ENCODE peak calls at places on chromosomes 6 and 20, in four cellular contexts. One of them, this sample, is unnamed.

GRCh38 chr20:9981834-9982233 is 53.0 kb upstream of the ANKEF1 start:
- DNase-seq in amniotic stem cell: no peak
- DNase-seq in stimulated activated CD4-positive, alpha-beta T cell treated with anti-CD3 and anti-CD28 coated beads, Interleukin-15, amount 100 ng/mL, for 1 hour: no peak
- DNase-seq in astrocyte of the spinal cord: no peak
- DNase-seq in this sample: no peak

GRCh38 chr20:10648651-10649050 is 25.1 kb downstream of the JAG1 start:
- DNase-seq in amniotic stem cell: peak
- DNase-seq in stimulated activated CD4-positive, alpha-beta T cell treated with anti-CD3 and anti-CD28 coated beads, Interleukin-15, amount 100 ng/mL, for 1 hour: no peak
- DNase-seq in astrocyte of the spinal cord: peak
- DNase-seq in this sample: no peak

GRCh38 chr6:80527552-80528052 is 421.1 kb downstream of the BCKDHB start:
- DNase-seq in amniotic stem cell: no peak
- DNase-seq in stimulated activated CD4-positive, alpha-beta T cell treated with anti-CD3 and anti-CD28 coated beads, Interleukin-15, amount 100 ng/mL, for 1 hour: no peak
- DNase-seq in astrocyte of the spinal cord: no peak
- DNase-seq in this sample: no peak

GRCh38 chr6:19210849-19211590 is 626.1 kb upstream of the ID4 start:
- DNase-seq in amniotic stem cell: no peak
- DNase-seq in stimulated activated CD4-positive, alpha-beta T cell treated with anti-CD3 and anti-CD28 coated beads, Interleukin-15, amount 100 ng/mL, for 1 hour: no peak
- DNase-seq in astrocyte of the spinal cord: no peak
- DNase-seq in this sample: no peak

GRCh38 chr6:87151786-87152527 is 3.4 kb upstream of the ZNF292 start:
- DNase-seq in amniotic stem cell: no peak
- DNase-seq in stimulated activated CD4-positive, alpha-beta T cell treated with anti-CD3 and anti-CD28 coated beads, Interleukin-15, amount 100 ng/mL, for 1 hour: peak
- DNase-seq in astrocyte of the spinal cord: peak
- DNase-seq in this sample: peak

GRCh38 chr20:33282991-33283555 is at the start of gene BPIFB1:
- DNase-seq in amniotic stem cell: no peak
- DNase-seq in stimulated activated CD4-positive, alpha-beta T cell treated with anti-CD3 and anti-CD28 coated beads, Interleukin-15, amount 100 ng/mL, for 1 hour: no peak
- DNase-seq in astrocyte of the spinal cord: no peak
- DNase-seq in this sample: no peak

GRCh38 chr20:1467355-1468116 is 887 bp upstream of the NSFL1C start:
- DNase-seq in amniotic stem cell: no peak
- DNase-seq in stimulated activated CD4-positive, alpha-beta T cell treated with anti-CD3 and anti-CD28 coated beads, Interleukin-15, amount 100 ng/mL, for 1 hour: no peak
- DNase-seq in astrocyte of the spinal cord: no peak
- DNase-seq in this sample: no peak

GRCh38 chr6:105374010-105374420 is 28.9 kb downstream of the PREP start:
- DNase-seq in amniotic stem cell: no peak
- DNase-seq in stimulated activated CD4-positive, alpha-beta T cell treated with anti-CD3 and anti-CD28 coated beads, Interleukin-15, amount 100 ng/mL, for 1 hour: no peak
- DNase-seq in astrocyte of the spinal cord: peak
- DNase-seq in this sample: no peak

GRCh38 chr6:150857062-150857905 is 8.2 kb upstream of the MTHFD1L start:
- DNase-seq in amniotic stem cell: peak
- DNase-seq in stimulated activated CD4-positive, alpha-beta T cell treated with anti-CD3 and anti-CD28 coated beads, Interleukin-15, amount 100 ng/mL, for 1 hour: no peak
- DNase-seq in astrocyte of the spinal cord: peak
- DNase-seq in this sample: no peak

GRCh38 chr6:40348591-40348990 is 238.6 kb downstream of the LRFN2 start:
- DNase-seq in amniotic stem cell: no peak
- DNase-seq in stimulated activated CD4-positive, alpha-beta T cell treated with anti-CD3 and anti-CD28 coated beads, Interleukin-15, amount 100 ng/mL, for 1 hour: no peak
- DNase-seq in astrocyte of the spinal cord: no peak
- DNase-seq in this sample: no peak

GRCh38 chr6:166612471-166612881 is 14.6 kb downstream of the RPS6KA2 start:
- DNase-seq in amniotic stem cell: no peak
- DNase-seq in stimulated activated CD4-positive, alpha-beta T cell treated with anti-CD3 and anti-CD28 coated beads, Interleukin-15, amount 100 ng/mL, for 1 hour: no peak
- DNase-seq in astrocyte of the spinal cord: no peak
- DNase-seq in this sample: no peak

GRCh38 chr6:69664551-69664950 is 132.3 kb downstream of the LMBRD1 start:
- DNase-seq in amniotic stem cell: no peak
- DNase-seq in stimulated activated CD4-positive, alpha-beta T cell treated with anti-CD3 and anti-CD28 coated beads, Interleukin-15, amount 100 ng/mL, for 1 hour: no peak
- DNase-seq in astrocyte of the spinal cord: no peak
- DNase-seq in this sample: no peak

GRCh38 chr6:137043710-137044365 is 927 bp downstream of the IL20RA start:
- DNase-seq in amniotic stem cell: peak
- DNase-seq in stimulated activated CD4-positive, alpha-beta T cell treated with anti-CD3 and anti-CD28 coated beads, Interleukin-15, amount 100 ng/mL, for 1 hour: no peak
- DNase-seq in astrocyte of the spinal cord: peak
- DNase-seq in this sample: no peak

GRCh38 chr20:8790442-8791074 is 278.3 kb upstream of the PLCB4 start:
- DNase-seq in amniotic stem cell: no peak
- DNase-seq in stimulated activated CD4-positive, alpha-beta T cell treated with anti-CD3 and anti-CD28 coated beads, Interleukin-15, amount 100 ng/mL, for 1 hour: no peak
- DNase-seq in astrocyte of the spinal cord: peak
- DNase-seq in this sample: no peak

GRCh38 chr6:33015798-33016197 is 6.4 kb upstream of the HLA-DOA start:
- DNase-seq in amniotic stem cell: no peak
- DNase-seq in stimulated activated CD4-positive, alpha-beta T cell treated with anti-CD3 and anti-CD28 coated beads, Interleukin-15, amount 100 ng/mL, for 1 hour: no peak
- DNase-seq in astrocyte of the spinal cord: no peak
- DNase-seq in this sample: no peak

GRCh38 chr6:72374864-72375263 is 247.0 kb upstream of the KCNQ5 start:
- DNase-seq in amniotic stem cell: no peak
- DNase-seq in stimulated activated CD4-positive, alpha-beta T cell treated with anti-CD3 and anti-CD28 coated beads, Interleukin-15, amount 100 ng/mL, for 1 hour: no peak
- DNase-seq in astrocyte of the spinal cord: no peak
- DNase-seq in this sample: no peak